ENCODE peak calls at places on chromosomes 6 and 20, in seven cellular contexts. C, X, Q, H, B, W and R are unnamed samples.

GRCh38 chr20:40943591-40943990 is 85.0 kb upstream of the TOP1 start:
- DNase-seq in C (no peak), X (no peak), Q (no peak), H (no peak), B (no peak), W (no peak), R (no peak)

GRCh38 chr6:35739645-35740517 is 3.0 kb downstream of the ARMC12 start:
- DNase-seq in C (no peak), X (no peak), Q (no peak), H (no peak), B (no peak), W (no peak), R (no peak)

GRCh38 chr6:90284236-90284744 is 12.4 kb downstream of the BACH2 start:
- DNase-seq in C (no peak), X (peak; percentile 91), Q (peak; percentile 80), H (peak; percentile 32), B (no peak), W (peak; percentile 92), R (no peak)

GRCh38 chr6:167345960-167346359 is 21.1 kb downstream of the TTLL2 start:
- DNase-seq in C (no peak), X (no peak), Q (no peak), H (no peak), B (no peak), W (no peak), R (no peak)

GRCh38 chr20:12597491-12597890 is 411.3 kb upstream of the SPTLC3 start:
- DNase-seq in C (no peak), X (no peak), Q (no peak), H (no peak), B (no peak), W (no peak), R (no peak)

GRCh38 chr20:62668441-62669027 is 26.2 kb downstream of the SLCO4A1 start:
- DNase-seq in C (peak; percentile 25), X (peak; percentile 75), Q (peak; percentile 94), H (peak; percentile 50), B (peak; percentile 23), W (peak; percentile 96), R (no peak)

GRCh38 chr6:111691345-111692225 is 85.9 kb upstream of the TRAF3IP2 start:
- DNase-seq in C (no peak), X (peak; percentile 24), Q (no peak), H (peak; percentile 19), B (no peak), W (no peak), R (no peak)

GRCh38 chr20:37937686-37938085 is 34.8 kb downstream of the VSTM2L start:
- DNase-seq in C (no peak), X (no peak), Q (no peak), H (no peak), B (no peak), W (no peak), R (no peak)

GRCh38 chr6:160790028-160790792 is 88.2 kb downstream of the PLG start:
- DNase-seq in C (no peak), X (peak; percentile 7), Q (no peak), H (no peak), B (no peak), W (no peak), R (no peak)

GRCh38 chr6:119179842-119180241 is 101.4 kb upstream of the FAM184A start:
- DNase-seq in C (no peak), X (no peak), Q (no peak), H (no peak), B (no peak), W (no peak), R (no peak)

GRCh38 chr20:38725959-38726848 is 1.9 kb downstream of the SLC32A1 start:
- DNase-seq in C (peak; percentile 18), X (peak; percentile 37), Q (peak; percentile 60), H (no peak), B (peak; percentile 30), W (peak; percentile 69), R (peak; percentile 11)

GRCh38 chr6:128327890-128328289 is 192.5 kb downstream of the PTPRK start:
- DNase-seq in C (peak; percentile 12), X (peak; percentile 50), Q (no peak), H (no peak), B (peak; percentile 27), W (no peak), R (peak; percentile 26)

GRCh38 chr20:38050691-38051090 is 17.1 kb downstream of the RPRD1B start:
- DNase-seq in C (no peak), X (peak; percentile 54), Q (no peak), H (no peak), B (no peak), W (no peak), R (no peak)

GRCh38 chr20:4951299-4951698 is 50.0 kb downstream of the SLC23A2 start:
- DNase-seq in C (no peak), X (peak; percentile 83), Q (peak; percentile 65), H (peak; percentile 60), B (no peak), W (peak; percentile 87), R (no peak)

GRCh38 chr20:53224851-53225250 is 252.7 kb downstream of the TSHZ2 start:
- DNase-seq in C (no peak), X (peak; percentile 85), Q (no peak), H (no peak), B (no peak), W (no peak), R (no peak)

GRCh38 chr20:46070215-46070910 is 19.4 kb downstream of the NCOA5 start:
- DNase-seq in C (no peak), X (peak; percentile 76), Q (peak; percentile 83), H (no peak), B (no peak), W (no peak), R (no peak)

GRCh38 chr6:32424584-32424983 is 15.1 kb upstream of the HLA-DRA start:
- DNase-seq in C (no peak), X (no peak), Q (no peak), H (no peak), B (no peak), W (peak; percentile 17), R (no peak)

GRCh38 chr6:141265748-141266647 is 866.7 kb upstream of the GJE1 start:
- DNase-seq in C (no peak), X (peak; percentile 41), Q (no peak), H (no peak), B (no peak), W (no peak), R (no peak)

GRCh38 chr20:35886537-35886936 is 67.8 kb downstream of the SCAND1 start:
- DNase-seq in C (no peak), X (no peak), Q (no peak), H (no peak), B (no peak), W (no peak), R (no peak)